ENCODE peak calls at places on chromosomes 13 and 19, in four cellular contexts. E is RWPE1, J is neural crest cell, M is GM20000. K is an unnamed sample.
A peak's percentile ranks its signal among the peaks of the same experiment; 100 is the strongest.

GRCh38 chr19:19628499-19629134 is 597 bp upstream of the LPAR2 start:
- DNase-seq in E (peak; percentile 95), J (peak; percentile 70), M (peak; percentile 70), K (no peak)

GRCh38 chr19:44607049-44607448 is 6.3 kb upstream of the IGSF23 start:
- DNase-seq in E (peak; percentile 23), J (no peak), M (no peak), K (no peak)

GRCh38 chr19:11421607-11422098 is 2.5 kb upstream of the RGL3 start:
- DNase-seq in E (peak; percentile 51), J (peak; percentile 29), M (peak; percentile 88), K (peak; percentile 86)

GRCh38 chr19:32178841-32179410 is 166.5 kb upstream of the ZNF507 start:
- DNase-seq in E (no peak), J (no peak), M (no peak), K (no peak)

GRCh38 chr13:20411638-20412342 is 113.9 kb downstream of the CRYL1 start:
- DNase-seq in E (no peak), J (no peak), M (peak; percentile 82), K (peak; percentile 70)

GRCh38 chr13:113666324-113666660 is 727 bp upstream of the GRK1 start:
- DNase-seq in E (no peak), J (no peak), M (no peak), K (no peak)

GRCh38 chr19:46977548-46977947 is 42.1 kb upstream of the NPAS1 start:
- DNase-seq in E (no peak), J (no peak), M (no peak), K (no peak)

GRCh38 chr13:21542563-21542962 is 61.4 kb downstream of the MICU2 start:
- DNase-seq in E (no peak), J (no peak), M (no peak), K (no peak)

GRCh38 chr13:93304868-93305613 is 78.4 kb downstream of the GPC6 start:
- DNase-seq in E (no peak), J (no peak), M (no peak), K (no peak)

GRCh38 chr13:59743195-59743594 is 420.5 kb downstream of the DIAPH3 start:
- DNase-seq in E (no peak), J (no peak), M (no peak), K (no peak)

GRCh38 chr19:6690160-6690885 is 20.4 kb upstream of the TNFSF14 start:
- DNase-seq in E (no peak), J (no peak), M (no peak), K (no peak)

GRCh38 chr19:56884481-56884880 is 44.0 kb upstream of the PEG3 start:
- DNase-seq in E (no peak), J (no peak), M (no peak), K (no peak)

GRCh38 chr19:46022431-46023310 is at the start of gene PGLYRP1:
- DNase-seq in E (no peak), J (no peak), M (no peak), K (no peak)

GRCh38 chr13:110063490-110063889 is 243.5 kb downstream of the COL4A1 start:
- DNase-seq in E (no peak), J (no peak), M (no peak), K (no peak)

GRCh38 chr19:39499082-39499642 is 415 bp downstream of the DLL3 start:
- DNase-seq in E (no peak), J (peak; percentile 13), M (no peak), K (no peak)

GRCh38 chr13:44768775-44769578 is 192.8 kb upstream of the TSC22D1 start:
- DNase-seq in E (no peak), J (no peak), M (peak; percentile 17), K (peak; percentile 34)

GRCh38 chr13:24888291-24888931 is 124.4 kb downstream of the RNF17 start:
- DNase-seq in E (no peak), J (no peak), M (peak; percentile 53), K (no peak)

GRCh38 chr19:8204961-8205360 is 4.2 kb upstream of the CERS4 start:
- DNase-seq in E (no peak), J (no peak), M (no peak), K (no peak)
- TF ChIP-seq CTCF in E (no peak), J (no peak), M (no peak), K (no peak)

GRCh38 chr19:639251-640155 is at the start of gene FGF22:
- DNase-seq in E (peak; percentile 94), J (peak; percentile 90), M (peak; percentile 99), K (peak; percentile 97)
- TF ChIP-seq CTCF in E (no peak), J (no peak), M (no peak), K (no peak)

DNA sequence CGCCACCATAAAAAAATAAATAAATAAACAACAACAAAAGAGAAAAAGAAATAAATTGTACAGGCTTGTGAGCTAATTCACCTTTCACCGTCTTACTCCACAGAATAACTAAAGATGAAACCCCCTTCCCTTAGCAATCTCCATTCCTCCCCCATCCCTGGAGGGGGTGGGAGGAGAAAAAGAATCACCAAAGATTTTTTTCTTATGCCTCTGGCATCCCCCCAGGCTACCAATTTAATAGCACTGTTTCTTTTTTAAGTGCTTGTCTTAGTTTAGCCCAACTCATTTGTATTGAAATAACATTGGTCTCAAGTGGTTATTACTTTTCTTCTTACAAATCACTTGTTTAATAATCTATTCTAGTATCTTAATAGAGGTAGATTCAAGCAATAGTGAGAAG is 23.9 kb upstream of the KLF5 start:
- DNase-seq in E (no peak), J (no peak), M (no peak), K (no peak)
- TF ChIP-seq CTCF in E (no peak), J (no peak), M (no peak), K (no peak)

GRCh38 chr19:3575949-3576673 is 3.4 kb downstream of the HMG20B start:
- DNase-seq in E (no peak), J (no peak), M (peak; percentile 28), K (no peak)

GRCh38 chr19:3576696-3577443 is 4.1 kb downstream of the HMG20B start:
- DNase-seq in E (no peak), J (peak; percentile 40), M (peak; percentile 44), K (no peak)

GRCh38 chr19:3573162-3573857 is 566 bp downstream of the HMG20B start:
- DNase-seq in E (no peak), J (no peak), M (no peak), K (no peak)

GRCh38 chr19:3573858-3574637 is 1.3 kb downstream of the HMG20B start:
- DNase-seq in E (peak; percentile 89), J (peak; percentile 81), M (peak; percentile 94), K (peak; percentile 89)

GRCh38 chr19:3575260-3575741 is 2.6 kb downstream of the HMG20B start:
- DNase-seq in E (no peak), J (no peak), M (no peak), K (no peak)
- TF ChIP-seq CTCF in E (peak; percentile 37), J (peak; percentile 49), M (peak; percentile 47), K (no peak)

GRCh38 chr19:1041272-1041834 is 1.4 kb downstream of the ABCA7 start:
- DNase-seq in E (no peak), J (no peak), M (no peak), K (no peak)

GRCh38 chr19:1045247-1045603 is 5.3 kb downstream of the ABCA7 start:
- DNase-seq in E (no peak), J (no peak), M (peak; percentile 75), K (no peak)

GRCh38 chr19:1040476-1041271 is 767 bp downstream of the ABCA7 start:
- DNase-seq in E (peak; percentile 99), J (peak; percentile 79), M (peak; percentile 99), K (peak; percentile 99)

GRCh38 chr19:1041835-1042685 is 2.2 kb downstream of the ABCA7 start:
- DNase-seq in E (no peak), J (no peak), M (no peak), K (no peak)

DNA sequence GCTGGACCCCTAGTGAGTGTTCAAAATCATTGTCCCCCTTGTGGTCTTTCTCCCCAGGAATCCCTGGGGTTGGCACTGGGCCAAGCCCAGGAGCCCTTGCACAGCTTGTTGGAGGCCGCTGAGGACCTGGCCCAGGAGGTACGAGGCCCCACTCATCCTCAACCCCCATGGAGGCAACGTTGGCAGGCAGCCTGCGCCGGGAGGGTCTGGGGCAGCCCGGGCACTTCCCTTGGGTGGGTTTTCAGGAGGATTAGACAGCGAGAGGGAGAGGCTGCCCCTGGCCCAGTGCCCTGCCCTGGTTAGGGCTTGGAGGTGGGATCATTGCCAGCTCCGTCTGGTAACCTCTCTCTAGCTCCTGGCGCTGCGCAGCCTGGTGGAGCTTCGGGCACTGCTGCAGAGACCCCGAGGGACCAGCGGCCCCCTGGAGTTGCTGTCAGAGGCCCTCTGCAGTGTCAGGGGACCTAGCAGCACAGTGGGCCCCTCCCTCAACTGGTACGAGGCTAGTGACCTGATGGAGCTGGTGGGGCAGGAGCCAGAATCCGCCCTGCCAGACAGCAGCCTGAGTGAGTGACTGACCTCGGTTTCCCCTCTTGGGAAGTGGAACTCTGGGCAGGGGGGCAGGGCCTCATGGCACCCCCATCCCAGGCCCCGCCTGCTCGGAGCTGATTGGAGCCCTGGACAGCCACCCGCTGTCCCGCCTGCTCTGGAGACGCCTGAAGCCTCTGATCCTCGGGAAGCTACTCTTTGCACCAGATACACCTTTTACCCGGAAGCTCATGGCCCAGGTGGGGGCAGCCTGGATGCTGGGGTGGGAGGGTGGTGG is 3.0 kb downstream of the ABCA7 start:
- DNase-seq in E (no peak), J (no peak), M (no peak), K (no peak)
- TF ChIP-seq CTCF in E (no peak), J (no peak), M (no peak), K (no peak)

GRCh38 chr13:27839809-27840467 is 47.7 kb downstream of the GSX1 start:
- DNase-seq in E (peak; percentile 59), J (no peak), M (no peak), K (no peak)
- TF ChIP-seq CTCF in E (no peak), J (no peak), M (no peak), K (no peak)

GRCh38 chr13:34655554-34655953 is 286.5 kb upstream of the NBEA start:
- DNase-seq in E (no peak), J (no peak), M (no peak), K (no peak)
- TF ChIP-seq CTCF in E (no peak), J (no peak), M (no peak), K (no peak)

GRCh38 chr13:91313103-91313502 is 34.4 kb upstream of the MIR17HG start:
- DNase-seq in E (no peak), J (no peak), M (peak; percentile 17), K (no peak)
- TF ChIP-seq CTCF in E (peak; percentile 34), J (peak; percentile 61), M (peak; percentile 49), K (peak; percentile 76)

GRCh38 chr13:89361909-89362308 is 1690.7 kb downstream of the SLITRK5 start:
- DNase-seq in E (no peak), J (no peak), M (no peak), K (no peak)
- TF ChIP-seq CTCF in E (no peak), J (no peak), M (no peak), K (no peak)

DNA sequence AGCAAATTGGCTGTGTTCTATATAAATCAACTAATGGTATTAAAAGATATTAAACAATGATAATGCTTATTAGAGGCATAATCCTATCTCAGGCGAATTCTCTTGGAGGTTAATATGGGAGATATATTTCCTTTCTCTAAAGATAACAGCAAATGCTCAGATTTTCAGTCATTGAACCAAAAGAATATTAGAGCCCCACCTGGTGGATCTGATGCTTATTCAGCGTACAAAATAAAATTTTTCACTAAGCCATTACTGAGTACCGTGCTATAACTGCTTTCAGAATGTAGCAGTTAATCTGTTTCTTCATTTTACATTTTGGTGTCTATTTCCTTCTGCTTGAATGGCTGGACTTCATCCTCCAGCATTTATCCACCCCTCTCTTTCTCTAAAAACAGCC is 143.3 kb upstream of the IPO5 start:
- DNase-seq in E (peak; percentile 18), J (no peak), M (no peak), K (no peak)
- TF ChIP-seq CTCF in E (peak; percentile 37), J (peak; percentile 70), M (no peak), K (peak; percentile 21)